ENCODE peak calls at places on chromosomes 5 and 9, in four cellular contexts. One of them, this sample, is unnamed.

GRCh38 chr9:132797861-132798659 is 80.0 kb downstream of the AK8 start:
- DNase-seq in H1: no peak
- DNase-seq in HepG2: no peak
- DNase-seq in K562: no peak
- DNase-seq in this sample: no peak

GRCh38 chr5:125112196-125112595 is 365.8 kb upstream of the ZNF608 start:
- DNase-seq in H1: no peak
- DNase-seq in HepG2: no peak
- DNase-seq in K562: no peak
- DNase-seq in this sample: no peak

GRCh38 chr5:143262393-143263174 is 140.9 kb downstream of the NR3C1 start:
- DNase-seq in H1: no peak
- DNase-seq in HepG2: peak; percentile 27
- DNase-seq in K562: no peak
- DNase-seq in this sample: peak; percentile 48

GRCh38 chr5:141760193-141760592 is 78.2 kb upstream of the ARAP3 start:
- DNase-seq in H1: no peak
- DNase-seq in HepG2: no peak
- DNase-seq in K562: no peak
- DNase-seq in this sample: no peak

GRCh38 chr5:31867219-31867618 is 228.3 kb downstream of the PDZD2 start:
- DNase-seq in H1: no peak
- DNase-seq in HepG2: no peak
- DNase-seq in K562: no peak
- DNase-seq in this sample: no peak

GRCh38 chr5:147902606-147903115 is 3.7 kb downstream of the C5orf46 start:
- DNase-seq in H1: no peak
- DNase-seq in HepG2: no peak
- DNase-seq in K562: no peak
- DNase-seq in this sample: no peak

GRCh38 chr9:36870960-36871359 is 163.1 kb downstream of the PAX5 start:
- DNase-seq in H1: no peak
- DNase-seq in HepG2: no peak
- DNase-seq in K562: no peak
- DNase-seq in this sample: no peak

GRCh38 chr5:123438902-123439301 is 15.7 kb upstream of the CEP120 start:
- DNase-seq in H1: no peak
- DNase-seq in HepG2: no peak
- DNase-seq in K562: no peak
- DNase-seq in this sample: no peak

GRCh38 chr5:173962436-173962835 is 26.5 kb upstream of the C5orf47 start:
- DNase-seq in H1: no peak
- DNase-seq in HepG2: no peak
- DNase-seq in K562: no peak
- DNase-seq in this sample: no peak

GRCh38 chr5:142017832-142018427 is 5.1 kb upstream of the GNPDA1 start:
- DNase-seq in H1: no peak
- DNase-seq in HepG2: no peak
- DNase-seq in K562: no peak
- DNase-seq in this sample: peak; percentile 50

GRCh38 chr9:4620881-4621555 is 41.1 kb upstream of the PLPP6 start:
- DNase-seq in H1: no peak
- DNase-seq in HepG2: no peak
- DNase-seq in K562: no peak
- DNase-seq in this sample: no peak

GRCh38 chr5:171369056-171369455 is 18.6 kb upstream of the NPM1 start:
- DNase-seq in H1: no peak
- DNase-seq in HepG2: no peak
- DNase-seq in K562: no peak
- DNase-seq in this sample: no peak

GRCh38 chr5:96048763-96049162 is 87.1 kb upstream of the ELL2 start:
- DNase-seq in H1: no peak
- DNase-seq in HepG2: no peak
- DNase-seq in K562: peak; percentile 12
- DNase-seq in this sample: no peak

GRCh38 chr5:166788050-166788449 is 1503.4 kb upstream of the WWC1 start:
- DNase-seq in H1: no peak
- DNase-seq in HepG2: no peak
- DNase-seq in K562: no peak
- DNase-seq in this sample: no peak

GRCh38 chr5:126007841-126008240 is 415.4 kb upstream of the GRAMD2B start:
- DNase-seq in H1: no peak
- DNase-seq in HepG2: no peak
- DNase-seq in K562: no peak
- DNase-seq in this sample: no peak

GRCh38 chr5:147384346-147385193 is 125.3 kb downstream of the DPYSL3 start:
- DNase-seq in H1: no peak
- DNase-seq in HepG2: no peak
- DNase-seq in K562: no peak
- DNase-seq in this sample: no peak

GRCh38 chr9:104991144-104991953 is 63.4 kb upstream of the ABCA1 start:
- DNase-seq in H1: no peak
- DNase-seq in HepG2: peak; percentile 61
- DNase-seq in K562: peak; percentile 76
- DNase-seq in this sample: peak; percentile 42

GRCh38 chr9:109416135-109416706 is 81.9 kb downstream of the PTPN3 start:
- DNase-seq in H1: no peak
- DNase-seq in HepG2: no peak
- DNase-seq in K562: no peak
- DNase-seq in this sample: no peak

GRCh38 chr9:83509372-83509771 is 28.8 kb downstream of the FRMD3 start:
- DNase-seq in H1: no peak
- DNase-seq in HepG2: no peak
- DNase-seq in K562: no peak
- DNase-seq in this sample: no peak

GRCh38 chr5:41869150-41869738 is 981 bp downstream of the OXCT1 start:
- DNase-seq in H1: no peak
- DNase-seq in HepG2: no peak
- DNase-seq in K562: peak; percentile 28
- DNase-seq in this sample: no peak

GRCh38 chr5:171667341-171668096 is 118.1 kb upstream of the SMIM23 start:
- DNase-seq in H1: peak; percentile 56
- DNase-seq in HepG2: no peak
- DNase-seq in K562: no peak
- DNase-seq in this sample: no peak

GRCh38 chr5:140632366-140633080 is 452 bp downstream of the CD14 start:
- DNase-seq in H1: no peak
- DNase-seq in HepG2: no peak
- DNase-seq in K562: no peak
- DNase-seq in this sample: no peak

GRCh38 chr5:32100230-32100629 is 73.9 kb downstream of the GOLPH3 start:
- DNase-seq in H1: no peak
- DNase-seq in HepG2: no peak
- DNase-seq in K562: no peak
- DNase-seq in this sample: no peak

GRCh38 chr9:129176786-129177442 is 1.1 kb downstream of the IER5L start:
- DNase-seq in H1: no peak
- DNase-seq in HepG2: no peak
- DNase-seq in K562: no peak
- DNase-seq in this sample: no peak

GRCh38 chr5:159316519-159317383 is 13.5 kb downstream of the IL12B start:
- DNase-seq in H1: no peak
- DNase-seq in HepG2: peak; percentile 40
- DNase-seq in K562: peak; percentile 20
- DNase-seq in this sample: no peak

GRCh38 chr9:33438926-33439511 is 8.4 kb downstream of the AQP3 start:
- DNase-seq in H1: no peak
- DNase-seq in HepG2: no peak
- DNase-seq in K562: no peak
- DNase-seq in this sample: no peak

DNA sequence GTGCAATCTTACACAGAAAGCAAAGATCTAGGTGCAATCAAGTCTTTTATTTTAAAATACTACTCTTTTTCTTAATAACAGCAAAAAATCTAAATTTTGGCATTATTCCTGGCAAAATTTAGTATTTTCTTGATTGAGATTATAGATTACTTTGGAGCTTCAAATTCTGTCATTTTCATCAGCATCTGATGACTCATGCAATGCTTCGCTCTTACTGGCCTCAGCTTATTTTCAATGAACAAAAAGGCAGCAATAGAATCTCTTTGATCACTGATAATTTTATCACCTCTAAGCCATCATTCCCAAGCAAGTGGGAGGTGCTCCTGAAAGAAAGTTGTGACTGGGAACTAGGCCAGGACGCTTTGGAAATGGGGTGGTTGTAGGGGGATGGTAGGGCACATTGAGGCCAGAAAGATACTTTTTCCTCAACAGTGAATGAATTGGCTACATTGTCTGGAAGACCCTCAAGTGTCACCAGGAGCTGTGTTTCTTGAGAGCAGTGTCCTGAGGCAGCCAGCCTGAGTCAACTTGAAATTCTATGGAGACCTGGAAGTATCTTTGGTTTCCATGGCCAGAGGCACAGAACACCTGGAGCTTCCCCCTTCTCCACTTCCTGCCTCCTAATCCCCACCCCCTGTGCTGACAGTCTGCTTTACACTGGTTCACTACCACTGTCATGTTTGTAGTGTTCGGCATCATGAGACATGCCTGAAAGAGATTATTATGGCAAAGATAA is 46.9 kb upstream of the APC start:
- DNase-seq in H1: no peak
- DNase-seq in HepG2: no peak
- DNase-seq in K562: no peak
- DNase-seq in this sample: no peak
- TF ChIP-seq CREB1 in H1: no peak
- TF ChIP-seq CREB1 in HepG2: no peak
- TF ChIP-seq CREB1 in K562: no peak
- TF ChIP-seq CREB1 in this sample: no peak

DNA sequence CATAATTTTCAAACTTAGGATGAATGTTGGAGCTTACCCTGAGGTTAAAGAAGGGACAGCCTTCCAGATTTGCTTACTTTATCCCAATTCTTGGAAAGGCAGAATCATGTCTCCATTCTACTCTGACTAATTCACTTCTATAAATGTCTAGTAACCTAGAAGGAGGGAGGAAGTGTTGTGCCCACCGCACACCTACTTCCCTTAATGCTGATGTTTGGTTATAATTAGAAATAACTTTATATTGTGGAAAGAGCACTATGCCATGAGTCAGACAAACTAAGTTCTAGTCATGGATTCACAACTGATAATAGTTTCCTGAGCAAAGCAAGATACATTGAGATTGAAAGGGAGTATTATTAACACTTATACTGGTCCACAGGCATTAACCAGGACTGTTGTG is 345.9 kb upstream of the RPS23 start:
- DNase-seq in H1: no peak
- DNase-seq in HepG2: no peak
- DNase-seq in K562: no peak
- DNase-seq in this sample: no peak
- H3K9me3 ChIP-seq in H1: no peaks in the 10 kb centered on the region
- H3K9me3 ChIP-seq in HepG2: peaks cover 9% of the 10 kb centered on the region
- H3K9me3 ChIP-seq in K562: no peaks in the 10 kb centered on the region
- H3K9me3 ChIP-seq in this sample: no peaks in the 10 kb centered on the region

GRCh38 chr9:118222375-118222774 is 518.2 kb downstream of the TLR4 start:
- DNase-seq in H1: peak; percentile 2
- DNase-seq in HepG2: no peak
- DNase-seq in K562: no peak
- DNase-seq in this sample: no peak
- TF ChIP-seq CREB1 in H1: no peak
- TF ChIP-seq CREB1 in HepG2: no peak
- TF ChIP-seq CREB1 in K562: no peak
- TF ChIP-seq CREB1 in this sample: no peak

GRCh38 chr5:179414459-179415215 is 69.4 kb upstream of the ADAMTS2 start:
- DNase-seq in H1: no peak
- DNase-seq in HepG2: no peak
- DNase-seq in K562: no peak
- DNase-seq in this sample: no peak

GRCh38 chr5:179411161-179411841 is 66.0 kb upstream of the ADAMTS2 start:
- DNase-seq in H1: no peak
- DNase-seq in HepG2: no peak
- DNase-seq in K562: no peak
- DNase-seq in this sample: no peak

GRCh38 chr5:179415291-179416060 is 70.2 kb upstream of the ADAMTS2 start:
- DNase-seq in H1: no peak
- DNase-seq in HepG2: no peak
- DNase-seq in K562: no peak
- DNase-seq in this sample: no peak

GRCh38 chr5:179413711-179414458 is 68.6 kb upstream of the ADAMTS2 start:
- DNase-seq in H1: no peak
- DNase-seq in HepG2: no peak
- DNase-seq in K562: no peak
- DNase-seq in this sample: no peak

GRCh38 chr5:179413086-179413690 is 67.9 kb upstream of the ADAMTS2 start:
- DNase-seq in H1: no peak
- DNase-seq in HepG2: no peak
- DNase-seq in K562: no peak
- DNase-seq in this sample: no peak
- H3K9me3 ChIP-seq in H1: no peaks in the 10 kb centered on the region
- H3K9me3 ChIP-seq in HepG2: no peaks in the 10 kb centered on the region
- H3K9me3 ChIP-seq in K562: no peaks in the 10 kb centered on the region
- H3K9me3 ChIP-seq in this sample: no peaks in the 10 kb centered on the region

GRCh38 chr9:136439550-136440408 is at the start of gene INPP5E:
- DNase-seq in H1: peak; percentile 21
- DNase-seq in HepG2: peak; percentile 16
- DNase-seq in K562: peak; percentile 94
- DNase-seq in this sample: no peak
- TF ChIP-seq CREB1 in H1: no peak
- TF ChIP-seq CREB1 in HepG2: no peak
- TF ChIP-seq CREB1 in K562: no peak
- TF ChIP-seq CREB1 in this sample: no peak

DNA sequence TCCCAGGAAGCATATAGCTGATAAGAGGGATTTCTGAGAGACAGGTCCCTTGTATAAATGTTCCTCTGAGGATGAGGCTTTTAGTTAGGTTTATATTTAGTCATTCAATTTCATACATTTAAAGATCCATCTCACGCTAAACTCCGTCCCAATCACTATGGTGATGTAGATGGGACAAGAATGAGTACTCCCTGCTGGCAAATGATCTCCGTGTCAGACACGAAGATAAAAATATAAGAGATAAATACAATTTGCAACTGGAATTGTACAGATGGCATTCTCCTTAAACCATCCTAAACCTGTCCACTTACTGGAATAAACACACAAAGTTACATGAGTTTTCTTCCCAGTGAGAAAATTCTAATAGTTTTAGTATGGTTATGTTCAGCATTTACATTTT is 233.0 kb downstream of the PRR16 start:
- DNase-seq in H1: no peak
- DNase-seq in HepG2: no peak
- DNase-seq in K562: no peak
- DNase-seq in this sample: no peak
- H3K9me3 ChIP-seq in H1: no peaks in the 10 kb centered on the region
- H3K9me3 ChIP-seq in HepG2: no peaks in the 10 kb centered on the region
- H3K9me3 ChIP-seq in K562: no peaks in the 10 kb centered on the region
- H3K9me3 ChIP-seq in this sample: no peaks in the 10 kb centered on the region

DNA sequence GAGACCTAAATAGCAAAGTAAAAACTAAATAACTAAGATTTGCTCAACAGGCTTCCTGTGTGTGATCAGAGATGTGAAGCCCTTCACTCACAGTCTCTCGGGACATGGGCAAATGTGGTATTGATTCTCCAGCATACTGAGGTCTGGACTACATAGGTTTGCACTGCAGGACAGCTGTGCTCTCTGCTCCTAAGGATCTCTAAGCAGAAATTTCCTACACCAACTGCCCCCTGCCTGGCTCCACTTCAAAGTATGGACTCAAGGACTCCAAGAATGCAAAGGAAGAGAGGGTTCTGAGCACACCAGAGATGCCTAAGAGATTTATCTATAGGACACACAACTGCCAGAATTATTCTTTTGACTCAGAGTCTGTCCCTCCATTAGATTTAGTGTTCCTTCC is 487.2 kb downstream of the SEMA5A start:
- DNase-seq in H1: no peak
- DNase-seq in HepG2: no peak
- DNase-seq in K562: no peak
- DNase-seq in this sample: no peak
- TF ChIP-seq CREB1 in H1: no peak
- TF ChIP-seq CREB1 in HepG2: no peak
- TF ChIP-seq CREB1 in K562: no peak
- TF ChIP-seq CREB1 in this sample: no peak